ENCODE peak calls at places on chromosome 3, in four cellular contexts. P is endodermal cell, I is kidney epithelial cell, R is thoracic aorta. M is an unnamed sample.

GRCh38 chr3:16102905-16103364 is 71.5 kb upstream of the GALNT15 start:
- DNase-seq in P (no peak), I (no peak), R (no peak), M (no peak)

GRCh38 chr3:185207931-185208746 is 45.7 kb downstream of the EHHADH start:
- DNase-seq in P (no peak), I (no peak), R (no peak), M (peak; percentile 10)

GRCh38 chr3:73069187-73069586 is 7.7 kb downstream of the EBLN2 start:
- DNase-seq in P (no peak), I (no peak), R (no peak), M (no peak)

GRCh38 chr3:139127101-139127500 is 82.4 kb upstream of the PRR23C start:
- DNase-seq in P (no peak), I (no peak), R (no peak), M (no peak)

GRCh38 chr3:186988806-186989205 is 58.5 kb downstream of the ST6GAL1 start:
- DNase-seq in P (no peak), I (no peak), R (no peak), M (no peak)

GRCh38 chr3:38354588-38355344 is 8.2 kb downstream of the XYLB start:
- DNase-seq in P (no peak), I (no peak), R (no peak), M (peak; percentile 92)

GRCh38 chr3:61299343-61299742 is 48.1 kb upstream of the FHIT start:
- DNase-seq in P (peak; percentile 45), I (peak; percentile 71), R (no peak), M (no peak)

GRCh38 chr3:44136421-44136820 is 105.3 kb upstream of the TOPAZ1 start:
- DNase-seq in P (peak; percentile 71), I (no peak), R (no peak), M (peak; percentile 31)

GRCh38 chr3:24614353-24614752 is 119.7 kb upstream of the THRB start:
- DNase-seq in P (no peak), I (no peak), R (no peak), M (no peak)

GRCh38 chr3:150739877-150740645 is 22.9 kb downstream of the SIAH2 start:
- DNase-seq in P (no peak), I (no peak), R (no peak), M (no peak)

GRCh38 chr3:167930453-167930852 is 165.3 kb downstream of the GOLIM4 start:
- DNase-seq in P (no peak), I (no peak), R (no peak), M (no peak)

GRCh38 chr3:141998674-141999290 is 122.3 kb downstream of the ATP1B3 start:
- DNase-seq in P (no peak), I (no peak), R (no peak), M (peak; percentile 23)

GRCh38 chr3:31776016-31776415 is 205.0 kb downstream of the OSBPL10 start:
- DNase-seq in P (no peak), I (no peak), R (no peak), M (peak; percentile 74)

GRCh38 chr3:47854720-47855455 is 52.0 kb downstream of the DHX30 start:
- DNase-seq in P (no peak), I (no peak), R (no peak), M (no peak)

GRCh38 chr3:58535531-58536500 is 1.2 kb downstream of the ACOX2 start:
- DNase-seq in P (peak; percentile 63), I (no peak), R (no peak), M (no peak)

GRCh38 chr3:114213669-114214541 is 23.5 kb downstream of the ZNF80 start:
- DNase-seq in P (peak; percentile 78), I (peak; percentile 91), R (peak; percentile 27), M (no peak)

GRCh38 chr3:33331414-33331813 is 54.2 kb downstream of the FBXL2 start:
- DNase-seq in P (no peak), I (no peak), R (no peak), M (no peak)

GRCh38 chr3:36736327-36736726 is 28.0 kb downstream of the DCLK3 start:
- DNase-seq in P (no peak), I (no peak), R (no peak), M (no peak)

GRCh38 chr3:126349071-126349470 is 8.1 kb downstream of the KLF15 start:
- DNase-seq in P (no peak), I (no peak), R (no peak), M (no peak)

GRCh38 chr3:196047391-196048030 is 34.4 kb downstream of the TFRC start:
- DNase-seq in P (no peak), I (no peak), R (no peak), M (no peak)

GRCh38 chr3:3998140-3998977 is 199.1 kb downstream of the LRRN1 start:
- DNase-seq in P (peak; percentile 78), I (peak; percentile 29), R (no peak), M (peak; percentile 61)

GRCh38 chr3:112048911-112049310 is 14.4 kb downstream of the TMPRSS7 start:
- DNase-seq in P (peak; percentile 73), I (no peak), R (no peak), M (no peak)

GRCh38 chr3:2303567-2303966 is 204.9 kb downstream of the CNTN4 start:
- DNase-seq in P (peak; percentile 88), I (peak; percentile 10), R (no peak), M (peak; percentile 54)

GRCh38 chr3:72265250-72265649 is 480.3 kb upstream of the PROK2 start:
- DNase-seq in P (no peak), I (no peak), R (no peak), M (peak; percentile 36)

GRCh38 chr3:193971268-193971751 is 164.6 kb upstream of the HES1 start:
- DNase-seq in P (no peak), I (no peak), R (no peak), M (peak; percentile 71)

GRCh38 chr3:13104511-13104910 is 31.3 kb upstream of the IQSEC1 start:
- DNase-seq in P (no peak), I (no peak), R (no peak), M (no peak)

GRCh38 chr3:13106308-13106970 is 33.2 kb upstream of the IQSEC1 start:
- DNase-seq in P (peak; percentile 16), I (peak; percentile 26), R (no peak), M (no peak)

GRCh38 chr3:13107661-13108060 is 34.4 kb upstream of the IQSEC1 start:
- DNase-seq in P (peak; percentile 58), I (no peak), R (no peak), M (no peak)

GRCh38 chr3:13105181-13105580 is 32.0 kb upstream of the IQSEC1 start:
- DNase-seq in P (no peak), I (no peak), R (no peak), M (no peak)

DNA sequence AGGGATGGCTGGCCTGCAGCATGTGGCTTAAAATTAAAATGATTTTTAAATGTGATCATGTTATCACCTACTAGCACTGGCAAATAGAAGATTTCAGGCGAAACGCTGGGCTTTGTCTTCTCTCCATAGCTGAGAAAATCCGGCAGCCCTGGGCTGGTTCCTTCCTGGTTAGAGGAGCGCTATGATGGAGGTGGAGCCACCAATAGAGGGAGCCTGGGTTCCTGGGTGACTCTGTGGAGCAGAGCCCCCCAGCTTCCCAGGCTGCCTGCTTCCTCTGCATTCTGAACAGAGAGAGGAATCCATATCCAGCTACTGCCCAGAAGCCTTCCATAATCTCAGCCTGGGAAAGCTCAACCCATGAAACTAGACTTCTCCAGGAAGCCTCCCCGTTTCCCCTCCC is 32.6 kb upstream of the IQSEC1 start:
- DNase-seq in P (peak; percentile 66), I (no peak), R (no peak), M (no peak)
- TF ChIP-seq CTCF in P (peak; percentile 44), I (peak; percentile 13), R (no peak), M (no peak)

DNA sequence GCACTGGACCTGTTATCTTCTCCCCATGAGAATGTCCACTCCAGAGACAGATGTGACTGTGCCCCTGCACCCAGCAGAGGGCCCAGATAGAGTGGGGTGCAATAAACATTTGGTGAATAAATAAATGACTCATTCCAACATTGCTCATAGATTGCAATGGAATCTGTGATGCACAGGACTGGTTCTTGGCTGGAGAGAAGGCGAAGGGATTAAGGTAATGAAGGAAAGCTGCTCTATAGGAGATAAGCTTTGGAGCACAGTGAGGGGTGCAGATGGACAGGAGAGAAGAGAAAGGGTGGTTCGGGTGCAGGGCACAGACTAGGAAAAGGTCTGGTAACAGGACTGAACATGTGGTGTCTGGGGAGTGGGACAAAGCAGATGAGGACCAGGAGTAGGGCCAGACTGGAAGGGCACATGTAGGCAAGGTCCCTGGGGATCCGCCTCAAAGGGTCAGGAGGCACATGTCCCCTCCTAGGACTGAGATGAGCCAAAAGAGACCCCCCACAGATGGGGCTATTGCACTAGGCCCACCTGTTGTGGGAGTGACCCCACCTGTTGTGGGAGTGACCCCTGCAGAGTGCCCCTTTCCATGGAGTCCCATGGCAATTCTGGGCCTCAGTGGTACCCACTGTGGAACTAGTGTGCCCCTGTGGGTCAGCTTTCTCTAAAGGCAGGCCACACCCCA is 17.5 kb upstream of the POC1A start:
- DNase-seq in P (no peak), I (no peak), R (no peak), M (peak; percentile 36)
- TF ChIP-seq CTCF in P (no peak), I (no peak), R (no peak), M (no peak)

DNA sequence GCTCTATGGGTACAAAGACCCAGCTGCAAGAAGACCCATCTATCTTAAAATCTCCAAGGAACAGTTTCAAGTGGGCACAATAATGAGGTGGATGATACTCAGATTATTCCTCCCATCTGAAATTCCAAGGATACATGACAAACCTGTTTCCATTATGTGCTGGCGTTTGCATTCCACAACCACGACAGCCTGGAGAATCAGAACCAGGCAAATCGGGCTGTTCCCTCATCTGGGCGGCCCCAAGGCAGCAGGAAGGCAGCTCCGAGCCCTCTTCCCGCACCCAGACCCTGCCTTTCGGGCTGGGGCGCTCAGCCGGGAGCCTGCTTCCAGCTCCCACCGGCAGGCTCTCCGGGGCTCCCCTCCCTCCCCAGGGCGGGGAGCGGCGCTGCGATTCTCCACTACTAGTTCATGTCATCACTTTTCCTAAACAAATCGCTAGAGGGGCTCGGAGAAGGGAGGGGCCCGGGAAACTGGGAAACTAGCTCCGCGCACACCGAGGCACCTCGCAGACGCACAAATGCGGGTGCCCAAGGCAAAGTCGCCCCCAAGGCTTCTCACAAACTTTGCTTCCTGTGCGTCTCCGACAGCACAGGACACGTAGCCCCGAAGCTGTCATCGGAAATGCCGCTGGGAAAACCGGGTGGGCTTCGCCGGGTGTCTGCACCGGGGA is at the start of gene MGLL:
- DNase-seq in P (peak; percentile 69), I (no peak), R (no peak), M (peak; percentile 37)
- TF ChIP-seq CTCF in P (no peak), I (no peak), R (no peak), M (no peak)

GRCh38 chr3:128439226-128439625 is 27.5 kb downstream of the DNAJB8 start:
- DNase-seq in P (no peak), I (no peak), R (no peak), M (no peak)

GRCh38 chr3:128436214-128436613 is 30.5 kb downstream of the DNAJB8 start:
- DNase-seq in P (no peak), I (no peak), R (no peak), M (no peak)

GRCh38 chr3:128435561-128435960 is 31.1 kb downstream of the DNAJB8 start:
- DNase-seq in P (no peak), I (no peak), R (no peak), M (no peak)

GRCh38 chr3:128442070-128442469 is 24.6 kb downstream of the DNAJB8 start:
- DNase-seq in P (no peak), I (no peak), R (no peak), M (no peak)

DNA sequence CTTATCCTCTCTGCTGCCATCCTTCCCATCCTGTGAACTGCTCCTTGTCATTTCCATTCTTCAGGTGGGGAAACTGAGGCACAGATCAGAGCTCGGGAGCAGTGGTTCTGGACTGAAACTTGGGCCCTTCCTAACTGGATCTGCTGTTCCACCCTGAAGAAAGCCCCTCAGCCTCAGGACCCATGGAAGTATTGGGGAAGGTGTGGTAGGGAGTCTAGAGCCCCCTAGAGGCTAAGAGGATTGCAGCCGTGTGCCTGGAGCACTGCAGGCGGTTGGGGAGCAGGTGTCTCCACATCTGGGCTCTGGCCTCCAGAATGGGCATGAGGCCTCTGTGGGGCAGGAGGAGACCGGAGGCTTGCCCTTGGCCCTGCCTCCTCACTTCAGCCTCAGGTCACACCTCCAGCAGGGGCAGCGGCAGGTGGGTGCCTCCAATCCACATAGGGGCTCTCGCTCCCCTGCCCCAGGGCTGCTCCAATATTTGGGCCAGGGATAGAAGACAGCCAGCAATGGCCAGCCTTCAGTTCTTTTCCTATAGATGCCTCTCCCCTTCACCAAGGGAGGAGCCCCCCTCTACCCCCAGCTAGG is 28.1 kb downstream of the DNAJB8 start:
- DNase-seq in P (peak; percentile 79), I (no peak), R (no peak), M (no peak)
- TF ChIP-seq CTCF in P (peak; percentile 85), I (peak; percentile 48), R (no peak), M (peak; percentile 24)